ENCODE peak calls at places on chromosomes 2 and 18, in ten cellular contexts. O, I, A, Y, J, X, S, F, L and T are unnamed samples.

GRCh38 chr2:72788756-72789155 is 37.1 kb downstream of the EXOC6B start:
- DNase-seq in J (no peak), S (no peak), X (no peak), F (no peak), A (no peak), L (no peak), I (no peak), Y (no peak), O (no peak), T (no peak)

GRCh38 chr18:35478520-35479435 is 19.0 kb downstream of the INO80C start:
- DNase-seq in I (no peak), X (peak), L (peak), O (no peak), J (peak), F (no peak), A (no peak), Y (no peak), S (peak), T (no peak)

GRCh38 chr2:238941262-238941792 is 93.4 kb downstream of the TWIST2 start:
- DNase-seq in L (no peak), Y (no peak), O (peak), A (no peak), X (no peak), S (no peak), F (peak), I (no peak), J (no peak), T (no peak)

GRCh38 chr18:303578-303977 is 35.7 kb upstream of the THOC1 start:
- DNase-seq in Y (no peak), S (no peak), F (no peak), A (no peak), I (no peak), O (no peak), J (no peak), L (no peak), X (no peak), T (no peak)

GRCh38 chr2:167857406-167857805 is 390.0 kb downstream of the STK39 start:
- DNase-seq in X (no peak), O (no peak), J (no peak), S (no peak), A (no peak), F (no peak), I (no peak), L (no peak), Y (no peak), T (no peak)

GRCh38 chr2:166167451-166167850 is 39.6 kb upstream of the SCN1A start:
- DNase-seq in Y (no peak), A (no peak), S (no peak), J (no peak), I (no peak), F (no peak), L (no peak), X (no peak), O (no peak), T (no peak)

GRCh38 chr18:62811674-62812073 is 96.3 kb downstream of the PHLPP1 start:
- DNase-seq in I (no peak), Y (no peak), O (no peak), L (no peak), X (no peak), S (no peak), J (no peak), F (no peak), A (no peak), T (no peak)

GRCh38 chr2:20635698-20636584 is 15.0 kb downstream of the HS1BP3 start:
- DNase-seq in L (peak), J (peak), F (peak), S (peak), O (peak), X (peak), A (peak), I (peak), Y (peak), T (peak)

GRCh38 chr2:203191958-203192357 is 46.9 kb upstream of the CYP20A1 start:
- DNase-seq in I (no peak), F (no peak), S (no peak), A (no peak), J (no peak), X (no peak), Y (no peak), O (no peak), L (no peak), T (no peak)

GRCh38 chr2:62475172-62476011 is 30.6 kb downstream of the TMEM17 start:
- DNase-seq in O (no peak), X (no peak), F (peak), A (no peak), L (no peak), Y (peak), I (peak), J (no peak), S (no peak), T (no peak)

GRCh38 chr18:36724591-36725001 is 104.2 kb downstream of the TPGS2 start:
- DNase-seq in J (no peak), I (no peak), X (no peak), L (no peak), A (peak), Y (no peak), S (no peak), O (no peak), F (no peak), T (no peak)

GRCh38 chr18:36088256-36088655 is 20.9 kb upstream of the RPRD1A start:
- DNase-seq in A (no peak), O (no peak), Y (no peak), X (no peak), S (no peak), F (no peak), I (no peak), J (no peak), L (no peak), T (no peak)

GRCh38 chr2:137960223-137960622 is 4.0 kb upstream of the HNMT start:
- DNase-seq in I (no peak), F (no peak), X (no peak), O (no peak), A (no peak), J (no peak), Y (no peak), L (no peak), S (no peak), T (no peak)

GRCh38 chr2:223688094-223688835 is 86.1 kb upstream of the SCG2 start:
- DNase-seq in O (no peak), X (no peak), Y (no peak), J (no peak), L (no peak), S (no peak), F (no peak), I (no peak), A (no peak), T (no peak)

GRCh38 chr2:190456833-190457232 is 48.7 kb downstream of the MFSD6 start:
- DNase-seq in J (no peak), L (no peak), A (no peak), Y (no peak), X (no peak), F (no peak), O (no peak), I (no peak), S (no peak), T (no peak)

GRCh38 chr2:62450716-62451191 is 55.2 kb downstream of the TMEM17 start:
- DNase-seq in Y (no peak), A (peak), F (no peak), J (no peak), O (peak), L (peak), S (peak), I (no peak), X (peak), T (no peak)

GRCh38 chr2:89837962-89838625 is 1146.6 kb downstream of the RPIA start:
- DNase-seq in O (no peak), I (no peak), X (no peak), S (no peak), A (no peak), L (no peak), J (no peak), Y (no peak), F (peak), T (no peak)

GRCh38 chr2:148817210-148817708 is 57.8 kb upstream of the KIF5C start:
- DNase-seq in F (no peak), L (no peak), J (no peak), S (no peak), O (no peak), Y (no peak), X (no peak), I (no peak), A (no peak), T (no peak)
- H3K4me3 ChIP-seq in F (peak), L (no peak), J (no peak), S (no peak), O (no peak), Y (no peak), X (no peak), I (peak), A (peak), T (no peak)

GRCh38 chr2:128090575-128090908 is 458 bp upstream of the UGGT1 start:
- DNase-seq in Y (no peak), S (no peak), J (no peak), X (no peak), I (no peak), F (no peak), O (no peak), L (no peak), A (no peak), T (no peak)

GRCh38 chr2:128091691-128092050 is 671 bp downstream of the UGGT1 start:
- DNase-seq in I (no peak), F (no peak), L (no peak), Y (no peak), A (no peak), O (no peak), S (no peak), X (peak), J (no peak), T (no peak)

GRCh38 chr2:128092656-128093055 is 1.7 kb downstream of the UGGT1 start:
- DNase-seq in L (no peak), O (no peak), J (peak), Y (no peak), S (no peak), A (no peak), I (no peak), X (no peak), F (no peak), T (no peak)

GRCh38 chr2:128093762-128094161 is 2.8 kb downstream of the UGGT1 start:
- DNase-seq in F (no peak), X (no peak), S (no peak), I (no peak), O (no peak), Y (no peak), L (no peak), J (no peak), A (no peak), T (no peak)

DNA sequence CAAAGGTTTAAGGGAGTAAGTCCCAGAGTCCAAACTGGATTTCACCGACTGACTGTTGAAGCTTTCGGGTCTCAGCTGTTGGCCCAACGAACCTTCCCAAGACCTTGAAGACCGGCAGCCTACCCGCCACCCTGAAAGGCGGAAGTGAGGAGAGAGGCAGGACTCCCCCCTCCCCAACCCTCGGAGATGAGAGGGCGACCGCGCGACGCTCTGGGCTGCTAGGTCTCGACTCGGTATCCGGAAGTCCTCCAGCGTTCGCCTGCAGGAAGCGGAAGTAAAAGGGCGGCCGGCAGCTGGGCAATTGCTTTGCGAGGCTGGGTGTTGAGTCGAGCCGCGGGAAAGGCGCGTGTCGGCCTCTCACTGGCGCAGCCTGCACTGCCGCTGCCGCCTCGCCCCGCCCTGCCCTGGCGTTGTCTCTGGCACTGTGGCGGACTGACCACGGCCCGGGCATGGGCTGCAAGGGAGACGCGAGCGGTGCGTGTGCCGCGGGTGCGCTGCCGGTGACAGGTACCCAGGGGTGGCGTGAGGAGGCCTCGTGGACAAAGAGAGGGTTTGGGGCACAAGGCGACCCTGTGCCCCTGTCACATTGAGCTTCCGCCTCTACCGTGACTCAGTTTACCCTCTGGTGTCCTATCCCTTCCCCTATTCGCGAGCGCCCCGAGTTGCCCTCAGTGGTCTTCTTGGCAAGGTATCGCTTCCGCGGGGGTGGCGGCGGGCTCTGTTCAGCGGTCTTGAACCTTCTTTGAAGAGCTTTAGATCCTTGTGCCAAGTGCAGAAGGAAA is at the start of gene UGGT1:
- DNase-seq in A (peak), I (peak), S (peak), X (peak), L (peak), Y (peak), O (peak), J (peak), F (peak), T (peak)
- TF ChIP-seq POLR2A in A (peak), I (peak), S (peak), X (peak), L (peak), Y (peak), O (peak), J (peak), F (peak), T (peak)

DNA sequence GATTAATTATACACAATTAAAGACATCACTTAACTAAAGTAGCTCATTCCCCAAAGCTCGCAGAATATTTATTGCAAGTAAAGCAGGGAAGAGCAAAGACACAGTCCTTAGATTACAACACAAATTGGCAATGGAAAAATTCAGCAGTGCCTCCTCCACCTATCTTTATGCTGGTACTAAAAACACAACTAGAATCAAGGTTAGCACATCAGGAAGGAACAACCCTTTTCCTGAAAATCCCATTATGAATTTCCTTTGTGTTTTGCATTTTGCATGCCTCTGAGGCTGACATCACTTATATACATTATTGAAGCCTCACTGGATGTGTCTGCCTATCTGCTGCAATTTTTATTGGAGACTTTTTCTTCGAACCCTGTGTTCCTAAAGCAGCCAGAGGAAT is 193.8 kb upstream of the STK17B start:
- DNase-seq in I (no peak), F (no peak), Y (no peak), L (no peak), A (no peak), O (no peak), X (no peak), J (no peak), S (no peak), T (no peak)
- TF ChIP-seq POLR2AphosphoS5 in I (no peak), F (no peak), Y (no peak), L (no peak), A (no peak), O (no peak), X (no peak), J (no peak), S (no peak), T (no peak)

GRCh38 chr2:65161551-65162100 is 31.7 kb upstream of the RAB1A start:
- DNase-seq in I (no peak), S (no peak), O (no peak), Y (no peak), F (no peak), X (peak), L (no peak), J (no peak), A (no peak), T (no peak)

GRCh38 chr2:65158557-65158956 is 28.7 kb upstream of the RAB1A start:
- DNase-seq in Y (no peak), S (no peak), L (peak), A (no peak), X (no peak), F (no peak), I (no peak), O (no peak), J (no peak), T (no peak)

GRCh38 chr2:65156041-65156440 is 26.1 kb upstream of the RAB1A start:
- DNase-seq in L (no peak), A (no peak), J (no peak), Y (no peak), O (no peak), X (no peak), I (no peak), F (no peak), S (no peak), T (no peak)

GRCh38 chr2:65159261-65159660 is 29.4 kb upstream of the RAB1A start:
- DNase-seq in S (no peak), Y (no peak), F (no peak), A (no peak), L (no peak), O (no peak), X (no peak), I (no peak), J (no peak), T (no peak)

DNA sequence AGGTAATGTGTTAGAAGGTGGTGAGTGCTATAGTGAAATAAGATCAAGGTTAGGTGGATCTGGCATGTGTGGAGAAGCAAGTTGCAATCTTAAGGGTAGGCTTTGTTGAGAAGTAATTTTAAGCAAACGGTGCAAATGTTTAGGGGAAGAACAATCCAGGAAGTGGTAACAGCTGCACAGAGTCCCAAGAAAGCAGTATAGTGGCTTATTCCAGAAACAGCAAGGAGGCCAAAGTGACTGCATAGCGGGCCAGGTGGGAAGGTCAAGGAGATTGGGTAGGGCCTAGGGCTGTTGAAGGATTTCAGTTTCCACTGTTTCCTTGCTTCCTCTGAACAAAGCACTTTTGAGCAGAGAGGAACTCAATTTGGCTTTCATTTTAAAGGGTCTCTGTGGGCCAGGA is 30.0 kb upstream of the RAB1A start:
- DNase-seq in S (no peak), J (no peak), I (no peak), F (no peak), A (no peak), Y (no peak), X (no peak), O (no peak), L (no peak), T (no peak)
- H3K4me3 ChIP-seq in S (no peak), J (no peak), I (no peak), F (no peak), A (no peak), Y (no peak), X (no peak), O (no peak), L (no peak), T (no peak)

GRCh38 chr18:22221350-22221749 is 52.0 kb downstream of the GATA6 start:
- DNase-seq in F (no peak), O (no peak), S (no peak), J (no peak), Y (no peak), I (no peak), A (no peak), X (no peak), L (no peak), T (no peak)

GRCh38 chr18:22223263-22223960 is 54.0 kb downstream of the GATA6 start:
- DNase-seq in O (peak), I (peak), S (peak), F (no peak), L (peak), X (peak), J (peak), A (peak), Y (peak), T (peak)

GRCh38 chr18:22224339-22224738 is 55.0 kb downstream of the GATA6 start:
- DNase-seq in F (no peak), O (no peak), L (no peak), Y (no peak), J (no peak), A (no peak), X (no peak), S (no peak), I (no peak), T (no peak)

GRCh38 chr18:22223961-22224322 is 54.6 kb downstream of the GATA6 start:
- DNase-seq in O (no peak), A (no peak), L (no peak), I (no peak), X (no peak), Y (no peak), J (no peak), S (no peak), F (no peak), T (no peak)

DNA sequence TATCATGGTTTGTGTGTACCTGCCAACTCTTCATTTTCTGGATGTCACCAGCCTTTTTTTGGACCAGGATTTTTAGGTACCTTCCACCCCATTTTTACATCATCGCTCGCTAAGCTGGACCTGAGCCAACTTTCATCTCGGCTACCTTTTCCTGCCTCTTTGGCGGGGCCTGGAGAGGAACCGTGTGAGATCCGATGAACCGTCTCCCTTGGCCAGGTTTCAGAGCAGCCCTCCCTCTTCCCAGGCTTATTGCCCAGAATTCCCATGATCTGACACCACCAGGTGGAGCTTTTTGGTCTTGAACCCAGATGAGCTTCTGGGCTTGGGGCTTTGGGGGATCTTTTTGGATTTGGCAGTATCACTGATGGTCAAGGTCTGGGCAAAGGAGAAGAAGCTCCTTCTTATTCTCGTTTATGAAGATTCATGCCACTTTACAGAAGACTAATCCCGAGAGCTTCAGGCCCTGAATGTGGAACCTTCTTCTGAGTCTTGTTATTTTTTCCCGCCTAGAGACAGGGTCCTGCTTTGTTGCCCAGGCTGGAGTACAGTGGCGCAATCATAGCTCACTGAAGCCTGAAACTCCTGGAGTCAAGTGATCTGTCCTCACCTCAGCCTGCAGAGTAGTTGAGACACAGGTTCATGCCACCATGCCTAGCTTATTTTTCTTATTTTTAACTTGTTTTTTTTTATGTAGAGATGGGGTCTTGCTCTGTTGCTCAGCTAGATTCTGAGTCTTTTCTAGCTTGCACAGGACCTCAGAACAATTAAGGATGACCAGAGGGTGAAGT is 50.4 kb downstream of the GATA6 start:
- DNase-seq in L (no peak), F (no peak), O (no peak), I (no peak), J (peak), A (no peak), S (no peak), Y (no peak), X (no peak), T (no peak)
- TF ChIP-seq POLR2A in L (no peak), F (no peak), O (no peak), I (no peak), J (no peak), A (no peak), S (no peak), Y (no peak), X (no peak), T (no peak)